ENCODE peak calls at places on chromosomes 16 and 17, in seven cellular contexts. C, H, L, U, I, B and J are unnamed samples.
A peak's percentile ranks its signal among the peaks of the same experiment; 100 is the strongest.

GRCh38 chr17:9406046-9406631 is 169.5 kb downstream of the STX8 start:
- DNase-seq in C (no peak), H (peak; percentile 49), L (no peak), U (no peak), I (no peak), B (no peak), J (no peak)

GRCh38 chr16:24523569-24523968 is 15.8 kb upstream of the RBBP6 start:
- DNase-seq in C (no peak), H (no peak), L (peak; percentile 64), U (no peak), I (no peak), B (peak; percentile 21), J (no peak)

GRCh38 chr16:30724641-30725464 is 23.4 kb upstream of the PHKG2 start:
- DNase-seq in C (no peak), H (no peak), L (no peak), U (no peak), I (no peak), B (no peak), J (no peak)

GRCh38 chr17:2120550-2121335 is 65.8 kb downstream of the HIC1 start:
- DNase-seq in C (no peak), H (peak; percentile 37), L (no peak), U (no peak), I (no peak), B (no peak), J (no peak)

GRCh38 chr17:2724783-2725164 is 13.2 kb upstream of the CLUH start:
- DNase-seq in C (no peak), H (peak; percentile 26), L (no peak), U (peak; percentile 61), I (no peak), B (peak; percentile 36), J (no peak)

GRCh38 chr17:49434821-49435581 is 20.3 kb upstream of the PHB1 start:
- DNase-seq in C (no peak), H (peak; percentile 41), L (peak; percentile 92), U (peak; percentile 38), I (peak; percentile 74), B (peak; percentile 95), J (peak; percentile 74)

GRCh38 chr17:45925311-45925710 is 31.0 kb downstream of the MAPT start:
- DNase-seq in C (no peak), H (no peak), L (no peak), U (no peak), I (no peak), B (no peak), J (no peak)

GRCh38 chr16:3065069-3065741 is at the start of gene IL32:
- DNase-seq in C (no peak), H (peak; percentile 94), L (no peak), U (no peak), I (peak; percentile 87), B (peak; percentile 25), J (no peak)

GRCh38 chr17:80453980-80454556 is 22.3 kb downstream of the NPTX1 start:
- DNase-seq in C (no peak), H (no peak), L (no peak), U (no peak), I (peak; percentile 16), B (no peak), J (no peak)

GRCh38 chr17:80454557-80455327 is 21.7 kb downstream of the NPTX1 start:
- DNase-seq in C (peak; percentile 84), H (peak; percentile 96), L (peak; percentile 100), U (peak; percentile 86), I (peak; percentile 93), B (peak; percentile 94), J (peak; percentile 96)

GRCh38 chr17:80455328-80455710 is 21.1 kb downstream of the NPTX1 start:
- DNase-seq in C (no peak), H (peak; percentile 46), L (peak; percentile 92), U (no peak), I (peak; percentile 64), B (no peak), J (peak; percentile 34)

GRCh38 chr17:80452173-80452915 is 24.1 kb downstream of the NPTX1 start:
- DNase-seq in C (no peak), H (no peak), L (no peak), U (no peak), I (no peak), B (no peak), J (no peak)

DNA sequence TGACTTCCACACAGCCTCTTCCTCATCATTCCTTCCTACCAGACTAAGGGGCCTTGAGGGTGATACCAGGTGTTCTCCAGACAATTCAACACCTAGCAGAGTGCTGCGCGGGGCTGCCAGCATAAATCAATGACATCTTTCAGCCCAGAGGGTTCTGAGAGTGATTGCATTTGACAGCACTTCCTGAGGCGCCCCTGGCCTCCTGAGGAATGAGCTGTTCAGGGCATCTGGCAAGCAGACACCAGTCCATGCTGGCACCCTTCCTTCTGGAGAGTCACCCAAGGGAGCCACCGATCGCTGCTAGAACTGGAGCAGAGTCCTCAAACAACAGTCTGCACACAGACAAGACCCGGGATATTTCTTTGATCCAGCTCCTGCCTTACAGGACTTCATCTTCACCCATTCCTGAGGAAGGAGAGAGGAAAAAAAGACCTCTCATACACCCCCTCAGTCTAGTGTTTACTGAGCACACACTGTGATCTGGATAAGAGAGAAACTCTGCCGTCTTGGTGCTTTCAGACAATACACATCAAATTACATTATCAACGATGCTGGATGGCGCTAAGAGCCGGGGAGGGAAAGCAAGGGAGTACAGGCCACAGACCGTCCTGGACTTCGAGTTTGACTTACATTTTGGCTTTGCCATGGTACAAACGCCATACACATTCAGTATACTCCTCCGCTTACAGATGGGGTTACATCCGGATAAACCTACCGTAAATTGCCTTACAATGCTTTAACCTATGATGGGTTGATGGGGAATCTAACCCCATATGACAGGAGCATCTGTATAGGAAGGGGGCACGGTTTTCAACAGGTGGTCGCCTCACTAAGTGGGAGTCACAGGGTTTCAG is 23.1 kb downstream of the NPTX1 start:
- DNase-seq in C (no peak), H (no peak), L (peak; percentile 53), U (no peak), I (no peak), B (no peak), J (no peak)
- TF ChIP-seq RAD21 in C (no peak), H (no peak), L (no peak), U (no peak), I (no peak), B (no peak), J (no peak)

DNA sequence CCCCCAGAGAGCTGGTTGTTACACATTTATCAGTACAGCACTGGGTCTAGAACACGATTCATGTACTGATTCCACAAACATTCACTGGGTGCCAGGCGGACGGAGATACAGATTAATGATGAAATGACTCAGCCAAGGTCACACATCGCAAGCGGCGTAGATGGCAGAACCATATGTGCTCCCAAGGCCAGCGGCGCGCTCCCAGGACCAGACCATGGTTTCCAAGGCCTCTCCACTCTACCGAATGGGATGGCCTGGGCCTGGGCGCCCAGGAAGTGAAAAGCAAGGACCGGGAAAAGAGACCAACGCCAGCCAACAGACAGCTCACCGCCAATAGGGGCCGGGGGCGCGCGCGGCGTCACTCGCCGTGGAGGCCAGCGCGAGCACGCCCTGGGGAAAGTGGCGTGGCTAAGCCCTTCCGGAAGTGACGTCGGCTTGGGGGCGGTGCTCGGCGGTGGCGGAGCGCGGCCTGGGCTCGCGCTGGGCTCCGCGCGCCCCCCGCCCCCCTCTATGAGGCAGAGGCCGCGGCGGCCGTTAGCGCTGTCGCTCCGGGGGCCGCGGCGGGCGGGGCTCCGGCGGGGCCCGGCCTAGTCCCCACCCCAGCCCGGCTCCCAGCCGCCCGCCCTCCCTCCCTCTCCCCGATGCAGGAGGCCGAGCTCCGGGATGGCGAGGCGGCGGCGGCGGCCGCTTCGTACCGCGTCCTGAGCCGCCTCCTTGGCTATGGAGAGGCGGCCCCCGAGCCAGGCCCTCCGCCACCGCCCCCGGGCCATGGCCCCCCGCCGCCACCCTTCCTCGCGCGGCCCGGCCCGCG is at the start of gene SOCS7:
- DNase-seq in C (peak; percentile 58), H (peak; percentile 90), L (peak; percentile 96), U (peak; percentile 36), I (peak; percentile 95), B (peak; percentile 96), J (peak; percentile 84)
- H3K9ac ChIP-seq in C (peak within 1 kb of the TSS; percentile 84), H (peak within 1 kb of the TSS; percentile 83), L (peak within 1 kb of the TSS; percentile 78), U (peak within 1 kb of the TSS; percentile 89), I (peak within 1 kb of the TSS; percentile 77), B (peak within 1 kb of the TSS; percentile 91), J (peak within 1 kb of the TSS; percentile 76)

GRCh38 chr17:27533068-27533397 is 76.8 kb downstream of the KSR1 start:
- DNase-seq in C (no peak), H (no peak), L (no peak), U (no peak), I (no peak), B (no peak), J (no peak)

GRCh38 chr17:27536781-27537180 is 80.5 kb downstream of the KSR1 start:
- DNase-seq in C (no peak), H (no peak), L (no peak), U (no peak), I (no peak), B (no peak), J (no peak)

GRCh38 chr17:27533874-27534815 is 77.9 kb downstream of the KSR1 start:
- DNase-seq in C (no peak), H (peak; percentile 98), L (no peak), U (no peak), I (no peak), B (no peak), J (no peak)

GRCh38 chr17:27535975-27536374 is 79.7 kb downstream of the KSR1 start:
- DNase-seq in C (no peak), H (no peak), L (no peak), U (no peak), I (no peak), B (no peak), J (no peak)

DNA sequence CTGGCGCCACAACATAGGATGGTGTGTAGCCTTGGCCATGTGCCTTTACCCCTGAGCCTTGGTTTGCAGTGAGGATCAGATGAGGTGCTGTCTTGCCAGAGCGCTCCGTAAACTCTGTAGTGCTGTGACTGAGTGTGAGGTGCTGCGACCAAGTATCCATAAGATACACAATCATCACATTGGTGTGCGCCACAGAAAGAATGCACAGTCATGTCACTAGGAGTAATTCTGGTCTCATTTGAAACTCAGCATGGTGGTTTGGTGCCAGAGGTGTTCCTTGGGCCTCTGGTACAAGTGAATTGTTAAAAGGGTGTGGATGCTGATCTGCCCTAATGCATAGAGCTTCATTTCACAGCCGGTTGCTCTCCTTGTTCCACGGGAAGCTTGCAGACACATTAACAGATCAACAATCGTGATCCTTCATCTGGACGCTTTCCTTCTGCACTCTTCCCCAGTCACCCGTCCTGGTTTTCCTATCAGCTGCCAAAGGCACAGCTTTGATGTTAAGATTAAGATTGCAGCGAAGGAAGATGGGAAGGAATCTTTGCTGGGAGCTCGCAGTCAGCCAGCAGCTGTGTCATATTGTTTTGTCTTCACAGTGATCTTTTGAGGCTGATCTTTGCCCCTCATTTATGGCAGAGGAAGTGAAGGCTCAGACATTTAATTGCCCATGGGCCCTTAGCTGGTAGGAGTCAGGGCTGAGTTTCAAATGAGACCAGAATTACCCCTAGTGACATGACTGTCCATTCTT is 79.1 kb downstream of the KSR1 start:
- DNase-seq in C (no peak), H (peak; percentile 44), L (no peak), U (no peak), I (no peak), B (peak; percentile 35), J (no peak)
- TF ChIP-seq RAD21 in C (no peak), H (no peak), L (no peak), U (no peak), I (no peak), B (no peak), J (no peak)

GRCh38 chr17:44308320-44308818 is at the start of gene RUNDC3A:
- DNase-seq in C (no peak), H (peak; percentile 69), L (peak; percentile 100), U (no peak), I (peak; percentile 59), B (peak; percentile 100), J (peak; percentile 36)

GRCh38 chr17:44308865-44309264 is 464 bp downstream of the RUNDC3A start:
- DNase-seq in C (no peak), H (no peak), L (peak; percentile 73), U (no peak), I (no peak), B (no peak), J (no peak)

GRCh38 chr17:44310612-44311376 is 2.4 kb downstream of the RUNDC3A start:
- DNase-seq in C (no peak), H (no peak), L (no peak), U (no peak), I (no peak), B (no peak), J (no peak)

GRCh38 chr17:44310188-44310587 is 1.8 kb downstream of the RUNDC3A start:
- DNase-seq in C (no peak), H (no peak), L (no peak), U (no peak), I (no peak), B (no peak), J (no peak)

DNA sequence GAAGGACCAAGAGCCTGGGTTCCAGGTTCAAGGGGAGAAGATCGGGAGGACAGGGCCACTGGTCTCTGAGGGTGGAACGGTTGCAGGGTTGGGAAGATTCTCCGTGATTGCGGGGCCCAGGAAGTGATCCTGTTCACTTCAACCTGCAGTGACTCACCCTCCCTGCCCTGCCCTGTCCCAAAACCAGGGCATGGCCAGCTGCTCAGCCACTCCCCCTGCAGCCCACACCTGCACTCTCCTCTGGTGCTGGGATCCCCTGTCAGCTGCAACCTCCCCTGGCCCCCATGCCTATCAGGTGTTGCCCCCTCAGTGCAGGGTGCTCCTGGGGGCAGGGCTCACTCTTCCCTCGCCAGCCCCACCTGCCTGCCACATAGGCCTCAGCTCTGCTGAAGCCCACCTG is 1.1 kb downstream of the RUNDC3A start:
- DNase-seq in C (no peak), H (no peak), L (no peak), U (no peak), I (no peak), B (no peak), J (no peak)
- H3K9ac ChIP-seq in C (no peak overlapping the region), H (no peak overlapping the region), L (no peak overlapping the region), U (no peak overlapping the region), I (no peak overlapping the region), B (no peak overlapping the region), J (no peak overlapping the region)